ENCODE peak calls at places on chromosome 19, in five cellular contexts. S, T, Y, N and K are unnamed samples.

GRCh38 chr19:39472746-39473442 is 7.7 kb upstream of the TIMM50 start:
- DNase-seq in S (no peak), T (no peak), Y (no peak), N (no peak), K (no peak)

GRCh38 chr19:33143897-33144405 is 12.0 kb downstream of the WDR88 start:
- DNase-seq in S (peak), T (peak), Y (no peak), N (peak), K (peak)

GRCh38 chr19:2337329-2337707 is 8.8 kb downstream of the SPPL2B start:
- DNase-seq in S (peak), T (peak), Y (peak), N (peak), K (peak)

GRCh38 chr19:15288146-15288963 is 44.0 kb downstream of the BRD4 start:
- DNase-seq in S (no peak), T (no peak), Y (no peak), N (no peak), K (no peak)

GRCh38 chr19:11279505-11280236 is 16.3 kb upstream of the TSPAN16 start:
- DNase-seq in S (no peak), T (no peak), Y (no peak), N (no peak), K (no peak)

GRCh38 chr19:44071824-44072542 is at the start of gene ZNF284:
- DNase-seq in S (peak), T (peak), Y (peak), N (peak), K (peak)

GRCh38 chr19:13974073-13974472 is 21.8 kb downstream of the DCAF15 start:
- DNase-seq in S (peak), T (peak), Y (no peak), N (no peak), K (peak)

GRCh38 chr19:14561832-14562351 is 10.0 kb downstream of the NDUFB7 start:
- DNase-seq in S (peak), T (no peak), Y (no peak), N (no peak), K (no peak)

GRCh38 chr19:45995715-45996385 is 583 bp downstream of the CCDC61 start:
- DNase-seq in S (no peak), T (no peak), Y (peak), N (no peak), K (no peak)

GRCh38 chr19:33296473-33297060 is 5.8 kb downstream of the CEBPA start:
- DNase-seq in S (no peak), T (no peak), Y (no peak), N (no peak), K (no peak)

GRCh38 chr19:42113641-42114348 is 18.5 kb downstream of the POU2F2 start:
- DNase-seq in S (no peak), T (peak), Y (peak), N (peak), K (no peak)

GRCh38 chr19:29299416-29300380 is 86.7 kb upstream of the UQCRFS1 start:
- DNase-seq in S (no peak), T (no peak), Y (no peak), N (no peak), K (no peak)

GRCh38 chr19:6521718-6522646 is 8.8 kb upstream of the TNFSF9 start:
- DNase-seq in S (no peak), T (no peak), Y (no peak), N (no peak), K (no peak)

GRCh38 chr19:4393947-4394590 is 6.3 kb downstream of the SH3GL1 start:
- DNase-seq in S (peak), T (no peak), Y (peak), N (no peak), K (no peak)

GRCh38 chr19:49017666-49018351 is 918 bp upstream of the LHB start:
- DNase-seq in S (peak), T (peak), Y (peak), N (peak), K (peak)

GRCh38 chr19:36963262-36963661 is 47.1 kb downstream of the ZNF568 start:
- DNase-seq in S (no peak), T (no peak), Y (no peak), N (no peak), K (no peak)

GRCh38 chr19:39032164-39032918 is at the start of gene FBXO27:
- DNase-seq in S (peak), T (peak), Y (no peak), N (peak), K (peak)

GRCh38 chr19:42497492-42498226 is 30.6 kb downstream of the CEACAM1 start:
- DNase-seq in S (peak), T (peak), Y (no peak), N (peak), K (no peak)

GRCh38 chr19:10889880-10890279 is 18.5 kb downstream of the CARM1 start:
- DNase-seq in S (no peak), T (no peak), Y (no peak), N (no peak), K (no peak)

GRCh38 chr19:13401388-13401787 is 104.9 kb downstream of the CACNA1A start:
- DNase-seq in S (no peak), T (no peak), Y (peak), N (no peak), K (no peak)

GRCh38 chr19:14818588-14818987 is 16.4 kb downstream of the OR7A5 start:
- DNase-seq in S (no peak), T (no peak), Y (no peak), N (no peak), K (no peak)

GRCh38 chr19:51664997-51665396 is 18.4 kb upstream of the SIGLEC14 start:
- DNase-seq in S (no peak), T (no peak), Y (no peak), N (no peak), K (no peak)

GRCh38 chr19:4976412-4977298 is 7.7 kb downstream of the KDM4B start:
- DNase-seq in S (no peak), T (no peak), Y (peak), N (no peak), K (no peak)

GRCh38 chr19:17420267-17420924 is 549 bp downstream of the MVB12A start:
- DNase-seq in S (peak), T (peak), Y (no peak), N (peak), K (peak)
- TF ChIP-seq CTCF in S (peak), T (no peak), Y (no peak), N (no peak), K (no peak)

DNA sequence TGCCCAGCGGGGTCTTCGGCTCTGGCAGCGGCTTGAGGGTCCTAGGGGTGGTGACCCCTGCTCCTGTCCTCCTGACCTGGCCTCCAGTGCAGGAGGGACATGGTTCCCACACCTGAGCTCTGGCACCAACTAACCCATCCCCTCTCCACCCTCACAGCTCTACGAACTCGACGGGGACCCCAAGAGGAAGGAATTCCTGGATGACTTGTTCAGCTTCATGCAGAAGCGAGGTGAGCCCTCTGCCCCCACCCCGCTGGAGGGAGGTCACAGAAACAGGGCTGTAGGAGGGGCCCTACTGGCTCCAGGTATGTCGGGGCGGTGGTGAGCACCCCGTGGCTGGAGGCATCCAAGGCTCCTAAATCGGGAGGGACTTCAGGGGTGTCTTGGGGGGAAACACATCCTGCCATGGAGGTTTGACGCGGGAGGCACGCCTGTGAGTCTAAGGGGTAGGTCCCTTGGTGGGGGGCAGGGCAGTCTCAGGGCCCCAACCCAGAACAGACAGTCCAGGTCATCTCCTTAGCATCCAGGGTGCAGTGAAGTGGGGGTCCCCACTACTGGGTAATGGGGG is 24.1 kb upstream of the WDR18 start:
- DNase-seq in S (peak), T (no peak), Y (no peak), N (no peak), K (no peak)
- TF ChIP-seq CTCF in S (no peak), T (no peak), Y (no peak), N (no peak), K (no peak)

GRCh38 chr19:1001538-1002166 is 1.4 kb downstream of the GRIN3B start:
- DNase-seq in S (peak), T (peak), Y (no peak), N (no peak), K (peak)

GRCh38 chr19:998064-998463 is 2.2 kb upstream of the GRIN3B start:
- DNase-seq in S (no peak), T (no peak), Y (no peak), N (no peak), K (no peak)

GRCh38 chr19:1000591-1001537 is 645 bp downstream of the GRIN3B start:
- DNase-seq in S (no peak), T (peak), Y (no peak), N (no peak), K (no peak)

GRCh38 chr19:999379-999719 is 870 bp upstream of the GRIN3B start:
- DNase-seq in S (no peak), T (no peak), Y (no peak), N (no peak), K (no peak)

DNA sequence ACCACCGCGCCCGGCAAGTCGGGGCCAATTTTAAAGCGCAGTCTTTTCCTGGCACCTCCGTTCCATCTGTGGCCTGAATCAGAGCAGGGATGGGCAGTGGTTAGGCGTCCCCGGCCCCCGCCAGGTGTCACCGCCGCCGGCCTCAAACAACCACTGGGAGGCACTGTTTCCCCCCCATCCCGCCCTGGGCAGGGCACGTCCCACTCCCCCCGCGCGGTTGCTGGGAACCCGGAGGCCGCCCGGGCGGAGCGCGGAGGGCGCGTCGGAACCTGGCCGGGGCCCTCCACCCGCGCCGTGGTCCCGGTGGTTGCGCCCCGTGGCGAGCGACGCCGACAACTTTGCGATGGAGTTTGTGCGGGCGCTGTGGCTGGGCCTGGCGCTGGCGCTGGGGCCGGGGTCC is at the start of gene GRIN3B:
- DNase-seq in S (peak), T (peak), Y (no peak), N (peak), K (peak)
- TF ChIP-seq CTCF in S (peak), T (peak), Y (no peak), N (peak), K (peak)

DNA sequence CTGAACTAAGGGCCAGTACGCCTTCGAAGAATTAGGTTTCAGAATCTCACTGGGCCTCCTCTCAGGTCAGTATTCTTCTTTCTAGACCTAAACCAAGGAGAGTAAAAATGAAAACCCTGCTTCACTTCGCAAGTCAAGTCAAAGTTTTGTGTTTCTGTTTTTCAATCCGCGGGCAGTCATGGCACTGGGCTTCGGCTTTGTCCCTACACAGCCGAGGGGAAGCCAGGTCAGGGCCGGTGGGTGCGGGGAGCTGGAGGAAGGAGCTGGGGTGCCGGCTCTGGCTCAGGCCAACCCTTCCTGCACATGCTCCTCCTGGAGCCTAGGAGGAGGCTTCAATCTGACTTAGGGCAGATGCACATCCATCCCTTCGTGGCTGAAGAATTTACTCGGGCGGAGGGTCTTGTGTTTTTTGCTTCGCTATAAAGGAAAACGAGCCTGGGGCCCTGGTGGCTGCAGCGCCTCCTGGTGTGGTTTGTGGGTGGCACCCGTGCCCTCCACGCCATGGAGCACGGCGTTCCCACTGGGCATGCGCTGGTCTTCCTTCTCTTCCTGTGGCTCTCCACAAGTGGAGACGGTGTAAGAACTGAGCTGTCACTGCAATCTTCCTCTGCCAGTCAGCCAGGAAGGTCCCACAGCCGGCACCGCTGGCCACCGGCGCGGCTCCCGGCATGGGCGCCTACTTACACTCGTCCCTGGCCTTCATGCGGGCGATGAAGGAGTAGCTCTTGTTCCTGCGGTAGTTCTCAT is 22.5 kb downstream of the C19orf44 start:
- DNase-seq in S (no peak), T (no peak), Y (no peak), N (no peak), K (no peak)
- TF ChIP-seq CTCF in S (peak), T (no peak), Y (no peak), N (no peak), K (no peak)

GRCh38 chr19:55382522-55383054 is 1.5 kb downstream of the TMEM238 start:
- DNase-seq in S (no peak), T (no peak), Y (no peak), N (no peak), K (no peak)

GRCh38 chr19:55383279-55383788 is 758 bp downstream of the TMEM238 start:
- DNase-seq in S (no peak), T (no peak), Y (no peak), N (no peak), K (no peak)

GRCh38 chr19:55384576-55385235 is 614 bp upstream of the TMEM238 start:
- DNase-seq in S (no peak), T (no peak), Y (no peak), N (no peak), K (no peak)

GRCh38 chr19:55385236-55385748 is 440 bp upstream of the RPL28 start:
- DNase-seq in S (peak), T (peak), Y (peak), N (peak), K (peak)

GRCh38 chr19:55383789-55384575 is at the start of gene TMEM238:
- DNase-seq in S (peak), T (peak), Y (peak), N (peak), K (peak)
- TF ChIP-seq CTCF in S (no peak), T (no peak), Y (no peak), N (no peak), K (no peak)

DNA sequence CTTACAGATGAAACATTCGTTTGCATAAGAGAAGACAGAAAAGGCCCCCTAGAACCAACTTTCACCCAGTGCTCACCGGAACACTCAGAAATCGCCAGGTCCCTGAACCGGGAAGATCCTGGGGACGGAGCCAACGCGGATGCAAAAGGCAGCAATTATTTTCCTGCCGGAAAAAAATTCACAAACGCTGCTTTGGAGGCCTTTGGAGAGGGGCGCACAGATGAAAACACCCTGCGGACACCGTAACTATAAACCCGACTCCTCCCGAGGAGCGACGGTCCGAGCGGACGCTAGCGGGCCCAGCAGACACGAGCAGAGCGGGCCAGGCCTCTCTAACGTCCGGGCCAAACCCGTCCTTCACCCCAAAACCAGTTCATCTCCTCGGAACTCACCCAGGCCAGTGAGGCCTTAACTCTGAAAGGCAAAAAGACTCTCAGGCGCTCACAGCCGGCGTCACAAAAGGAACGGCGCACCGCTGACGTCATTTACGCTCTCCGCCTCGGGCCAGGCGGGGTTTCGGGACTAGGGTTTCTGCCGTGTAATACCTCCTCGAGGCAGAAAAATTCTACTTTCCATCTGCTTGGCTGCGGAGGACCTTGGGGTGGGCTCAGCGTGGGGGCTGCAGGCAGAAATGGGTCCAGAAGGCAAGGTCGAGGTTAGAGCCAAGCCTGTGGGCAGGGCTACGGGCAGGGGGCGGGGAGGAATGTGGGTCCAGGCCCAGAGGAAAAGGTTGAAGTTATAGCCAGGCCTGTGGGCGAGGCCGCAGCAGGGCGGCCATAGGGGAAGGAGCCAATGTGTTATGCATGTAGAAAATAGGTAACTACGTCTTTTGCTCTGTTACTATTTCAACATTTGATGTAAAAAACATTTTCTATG is at the start of gene ZNF426:
- DNase-seq in S (peak), T (peak), Y (peak), N (peak), K (peak)
- TF ChIP-seq CTCF in S (no peak), T (no peak), Y (no peak), N (no peak), K (no peak)

GRCh38 chr19:18289471-18290066 is 8.1 kb upstream of the JUND start:
- DNase-seq in S (no peak), T (no peak), Y (no peak), N (no peak), K (no peak)

GRCh38 chr19:18290250-18291018 is 9.0 kb upstream of the JUND start:
- DNase-seq in S (no peak), T (no peak), Y (no peak), N (no peak), K (no peak)

GRCh38 chr19:18291019-18291524 is 9.7 kb upstream of the JUND start:
- DNase-seq in S (no peak), T (no peak), Y (no peak), N (no peak), K (no peak)

GRCh38 chr19:18286973-18287635 is 5.7 kb upstream of the JUND start:
- DNase-seq in S (no peak), T (no peak), Y (no peak), N (no peak), K (no peak)

GRCh38 chr19:18287836-18288772 is 6.7 kb upstream of the JUND start:
- DNase-seq in S (peak), T (peak), Y (no peak), N (no peak), K (no peak)
- TF ChIP-seq CTCF in S (no peak), T (no peak), Y (no peak), N (no peak), K (no peak)

GRCh38 chr19:55640043-55640576 is 692 bp upstream of the ZNF580 start:
- DNase-seq in S (no peak), T (no peak), Y (peak), N (peak), K (no peak)
- TF ChIP-seq CTCF in S (peak), T (no peak), Y (peak), N (peak), K (no peak)

DNA sequence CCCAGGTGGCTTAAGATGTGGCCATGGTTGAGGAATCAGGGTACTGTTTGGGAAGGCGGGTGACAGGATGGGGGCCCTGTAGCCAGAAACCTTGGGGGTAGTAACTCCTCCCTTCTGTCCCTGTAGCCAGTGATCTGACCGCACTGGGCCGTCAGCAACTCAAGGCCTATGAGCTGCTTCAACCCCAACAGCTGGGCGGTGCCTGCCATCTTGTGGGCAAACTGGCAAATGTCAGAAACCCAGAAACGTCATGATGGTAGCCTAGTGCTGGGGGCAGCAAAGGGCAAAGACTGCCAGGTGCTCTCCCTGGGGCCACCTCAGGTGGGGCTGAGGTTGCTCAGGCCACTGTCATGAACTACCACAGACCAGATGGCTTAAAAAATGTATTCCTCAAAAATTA is 3.5 kb downstream of the COPE start:
- DNase-seq in S (peak), T (peak), Y (no peak), N (no peak), K (no peak)
- TF ChIP-seq CTCF in S (peak), T (peak), Y (peak), N (no peak), K (no peak)